ENCODE peak calls at places on chromosomes 16 and 17, in nine cellular contexts. One of them, this sample, is unnamed.

GRCh38 chr16:78988361-78988992 is 612.1 kb downstream of the MAF start:
- DNase-seq in Ammon's horn: no peak
- DNase-seq in cardiac septum: no peak
- DNase-seq in CD4-positive, alpha-beta T cell: no peak
- DNase-seq in T-helper 1 cell: no peak
- DNase-seq in stimulated activated naive CD8-positive, alpha-beta T cell treated with anti-CD3 and anti-CD28 coated beads, Interleukin-15, amount 100 ng/mL, for 72 hours: no peak
- DNase-seq in left colon: no peak
- DNase-seq in AG08395: no peak
- DNase-seq in endothelial cell: peak; percentile 18
- DNase-seq in this sample: no peak

GRCh38 chr17:27315322-27315721 is 21.4 kb downstream of the WSB1 start:
- DNase-seq in Ammon's horn: peak; percentile 64
- DNase-seq in cardiac septum: peak; percentile 87
- DNase-seq in CD4-positive, alpha-beta T cell: no peak
- DNase-seq in T-helper 1 cell: no peak
- DNase-seq in stimulated activated naive CD8-positive, alpha-beta T cell treated with anti-CD3 and anti-CD28 coated beads, Interleukin-15, amount 100 ng/mL, for 72 hours: no peak
- DNase-seq in left colon: peak; percentile 86
- DNase-seq in AG08395: peak; percentile 75
- DNase-seq in endothelial cell: no peak
- DNase-seq in this sample: no peak

GRCh38 chr16:84851192-84852127 is 31.7 kb downstream of the CRISPLD2 start:
- DNase-seq in Ammon's horn: peak; percentile 46
- DNase-seq in cardiac septum: no peak
- DNase-seq in CD4-positive, alpha-beta T cell: no peak
- DNase-seq in T-helper 1 cell: no peak
- DNase-seq in stimulated activated naive CD8-positive, alpha-beta T cell treated with anti-CD3 and anti-CD28 coated beads, Interleukin-15, amount 100 ng/mL, for 72 hours: no peak
- DNase-seq in left colon: no peak
- DNase-seq in AG08395: peak; percentile 49
- DNase-seq in endothelial cell: no peak
- DNase-seq in this sample: no peak

GRCh38 chr16:25041437-25041836 is 26.3 kb upstream of the ARHGAP17 start:
- DNase-seq in Ammon's horn: no peak
- DNase-seq in cardiac septum: no peak
- DNase-seq in CD4-positive, alpha-beta T cell: no peak
- DNase-seq in T-helper 1 cell: no peak
- DNase-seq in stimulated activated naive CD8-positive, alpha-beta T cell treated with anti-CD3 and anti-CD28 coated beads, Interleukin-15, amount 100 ng/mL, for 72 hours: no peak
- DNase-seq in left colon: no peak
- DNase-seq in AG08395: no peak
- DNase-seq in endothelial cell: no peak
- DNase-seq in this sample: no peak

GRCh38 chr17:17921192-17922082 is 50.8 kb downstream of the TOM1L2 start:
- DNase-seq in Ammon's horn: peak; percentile 89
- DNase-seq in cardiac septum: no peak
- DNase-seq in CD4-positive, alpha-beta T cell: no peak
- DNase-seq in T-helper 1 cell: no peak
- DNase-seq in stimulated activated naive CD8-positive, alpha-beta T cell treated with anti-CD3 and anti-CD28 coated beads, Interleukin-15, amount 100 ng/mL, for 72 hours: no peak
- DNase-seq in left colon: no peak
- DNase-seq in AG08395: peak; percentile 89
- DNase-seq in endothelial cell: no peak
- DNase-seq in this sample: peak; percentile 86

GRCh38 chr16:77307764-77308561 is 108.8 kb downstream of the SYCE1L start:
- DNase-seq in Ammon's horn: peak; percentile 52
- DNase-seq in cardiac septum: no peak
- DNase-seq in CD4-positive, alpha-beta T cell: no peak
- DNase-seq in T-helper 1 cell: no peak
- DNase-seq in stimulated activated naive CD8-positive, alpha-beta T cell treated with anti-CD3 and anti-CD28 coated beads, Interleukin-15, amount 100 ng/mL, for 72 hours: peak; percentile 50
- DNase-seq in left colon: no peak
- DNase-seq in AG08395: no peak
- DNase-seq in endothelial cell: no peak
- DNase-seq in this sample: no peak

GRCh38 chr16:67457611-67458010 is 23.3 kb downstream of the ATP6V0D1 start:
- DNase-seq in Ammon's horn: no peak
- DNase-seq in cardiac septum: no peak
- DNase-seq in CD4-positive, alpha-beta T cell: no peak
- DNase-seq in T-helper 1 cell: no peak
- DNase-seq in stimulated activated naive CD8-positive, alpha-beta T cell treated with anti-CD3 and anti-CD28 coated beads, Interleukin-15, amount 100 ng/mL, for 72 hours: no peak
- DNase-seq in left colon: no peak
- DNase-seq in AG08395: no peak
- DNase-seq in endothelial cell: no peak
- DNase-seq in this sample: no peak

GRCh38 chr17:77323413-77324171 is 182.8 kb downstream of the SEC14L1 start:
- DNase-seq in Ammon's horn: no peak
- DNase-seq in cardiac septum: peak; percentile 75
- DNase-seq in CD4-positive, alpha-beta T cell: no peak
- DNase-seq in T-helper 1 cell: no peak
- DNase-seq in stimulated activated naive CD8-positive, alpha-beta T cell treated with anti-CD3 and anti-CD28 coated beads, Interleukin-15, amount 100 ng/mL, for 72 hours: peak; percentile 23
- DNase-seq in left colon: peak; percentile 51
- DNase-seq in AG08395: peak; percentile 28
- DNase-seq in endothelial cell: no peak
- DNase-seq in this sample: no peak

GRCh38 chr17:28883967-28884702 is 13.4 kb downstream of the FLOT2 start:
- DNase-seq in Ammon's horn: no peak
- DNase-seq in cardiac septum: no peak
- DNase-seq in CD4-positive, alpha-beta T cell: no peak
- DNase-seq in T-helper 1 cell: no peak
- DNase-seq in stimulated activated naive CD8-positive, alpha-beta T cell treated with anti-CD3 and anti-CD28 coated beads, Interleukin-15, amount 100 ng/mL, for 72 hours: no peak
- DNase-seq in left colon: no peak
- DNase-seq in AG08395: no peak
- DNase-seq in endothelial cell: no peak
- DNase-seq in this sample: no peak

GRCh38 chr16:3166505-3166886 is 21.5 kb upstream of the OR1F1 start:
- DNase-seq in Ammon's horn: no peak
- DNase-seq in cardiac septum: no peak
- DNase-seq in CD4-positive, alpha-beta T cell: no peak
- DNase-seq in T-helper 1 cell: no peak
- DNase-seq in stimulated activated naive CD8-positive, alpha-beta T cell treated with anti-CD3 and anti-CD28 coated beads, Interleukin-15, amount 100 ng/mL, for 72 hours: no peak
- DNase-seq in left colon: no peak
- DNase-seq in AG08395: no peak
- DNase-seq in endothelial cell: no peak
- DNase-seq in this sample: no peak

GRCh38 chr16:67229906-67230808 is 3.2 kb downstream of the TMEM208 start:
- DNase-seq in Ammon's horn: no peak
- DNase-seq in cardiac septum: no peak
- DNase-seq in CD4-positive, alpha-beta T cell: no peak
- DNase-seq in T-helper 1 cell: no peak
- DNase-seq in stimulated activated naive CD8-positive, alpha-beta T cell treated with anti-CD3 and anti-CD28 coated beads, Interleukin-15, amount 100 ng/mL, for 72 hours: no peak
- DNase-seq in left colon: no peak
- DNase-seq in AG08395: no peak
- DNase-seq in endothelial cell: no peak
- DNase-seq in this sample: no peak

GRCh38 chr17:66260688-66261087 is 31.5 kb upstream of the APOH start:
- DNase-seq in Ammon's horn: no peak
- DNase-seq in cardiac septum: no peak
- DNase-seq in CD4-positive, alpha-beta T cell: no peak
- DNase-seq in T-helper 1 cell: no peak
- DNase-seq in stimulated activated naive CD8-positive, alpha-beta T cell treated with anti-CD3 and anti-CD28 coated beads, Interleukin-15, amount 100 ng/mL, for 72 hours: no peak
- DNase-seq in left colon: no peak
- DNase-seq in AG08395: no peak
- DNase-seq in endothelial cell: no peak
- DNase-seq in this sample: no peak

GRCh38 chr17:17028059-17028877 is 14.0 kb upstream of the MPRIP start:
- DNase-seq in Ammon's horn: no peak
- DNase-seq in cardiac septum: no peak
- DNase-seq in CD4-positive, alpha-beta T cell: no peak
- DNase-seq in T-helper 1 cell: no peak
- DNase-seq in stimulated activated naive CD8-positive, alpha-beta T cell treated with anti-CD3 and anti-CD28 coated beads, Interleukin-15, amount 100 ng/mL, for 72 hours: no peak
- DNase-seq in left colon: peak; percentile 93
- DNase-seq in AG08395: peak; percentile 80
- DNase-seq in endothelial cell: no peak
- DNase-seq in this sample: peak; percentile 41

GRCh38 chr17:20156196-20157077 is 147.3 kb downstream of the SPECC1 start:
- DNase-seq in Ammon's horn: peak; percentile 18
- DNase-seq in cardiac septum: no peak
- DNase-seq in CD4-positive, alpha-beta T cell: no peak
- DNase-seq in T-helper 1 cell: peak; percentile 18
- DNase-seq in stimulated activated naive CD8-positive, alpha-beta T cell treated with anti-CD3 and anti-CD28 coated beads, Interleukin-15, amount 100 ng/mL, for 72 hours: peak; percentile 31
- DNase-seq in left colon: peak; percentile 62
- DNase-seq in AG08395: peak; percentile 21
- DNase-seq in endothelial cell: peak; percentile 40
- DNase-seq in this sample: peak; percentile 29

GRCh38 chr17:69539781-69540319 is 125.4 kb downstream of the MAP2K6 start:
- DNase-seq in Ammon's horn: no peak
- DNase-seq in cardiac septum: no peak
- DNase-seq in CD4-positive, alpha-beta T cell: no peak
- DNase-seq in T-helper 1 cell: no peak
- DNase-seq in stimulated activated naive CD8-positive, alpha-beta T cell treated with anti-CD3 and anti-CD28 coated beads, Interleukin-15, amount 100 ng/mL, for 72 hours: no peak
- DNase-seq in left colon: no peak
- DNase-seq in AG08395: peak; percentile 41
- DNase-seq in endothelial cell: no peak
- DNase-seq in this sample: no peak

GRCh38 chr16:50305441-50306061 is 39.2 kb downstream of the ADCY7 start:
- DNase-seq in Ammon's horn: no peak
- DNase-seq in cardiac septum: peak; percentile 59
- DNase-seq in CD4-positive, alpha-beta T cell: no peak
- DNase-seq in T-helper 1 cell: peak; percentile 7
- DNase-seq in stimulated activated naive CD8-positive, alpha-beta T cell treated with anti-CD3 and anti-CD28 coated beads, Interleukin-15, amount 100 ng/mL, for 72 hours: no peak
- DNase-seq in left colon: peak; percentile 4
- DNase-seq in AG08395: no peak
- DNase-seq in endothelial cell: no peak
- DNase-seq in this sample: no peak

GRCh38 chr17:48843172-48843900 is 12.5 kb downstream of the CALCOCO2 start:
- DNase-seq in Ammon's horn: no peak
- DNase-seq in cardiac septum: no peak
- DNase-seq in CD4-positive, alpha-beta T cell: no peak
- DNase-seq in T-helper 1 cell: no peak
- DNase-seq in stimulated activated naive CD8-positive, alpha-beta T cell treated with anti-CD3 and anti-CD28 coated beads, Interleukin-15, amount 100 ng/mL, for 72 hours: no peak
- DNase-seq in left colon: no peak
- DNase-seq in AG08395: no peak
- DNase-seq in endothelial cell: no peak
- DNase-seq in this sample: no peak

GRCh38 chr17:42819939-42820535 is 4.0 kb downstream of the BECN1 start:
- DNase-seq in Ammon's horn: no peak
- DNase-seq in cardiac septum: no peak
- DNase-seq in CD4-positive, alpha-beta T cell: peak; percentile 46
- DNase-seq in T-helper 1 cell: peak; percentile 36
- DNase-seq in stimulated activated naive CD8-positive, alpha-beta T cell treated with anti-CD3 and anti-CD28 coated beads, Interleukin-15, amount 100 ng/mL, for 72 hours: peak; percentile 76
- DNase-seq in left colon: peak; percentile 77
- DNase-seq in AG08395: peak; percentile 48
- DNase-seq in endothelial cell: peak; percentile 77
- DNase-seq in this sample: peak; percentile 69

GRCh38 chr17:7380855-7381683 is at the start of gene TNK1:
- DNase-seq in Ammon's horn: no peak
- DNase-seq in cardiac septum: peak; percentile 79
- DNase-seq in CD4-positive, alpha-beta T cell: no peak
- DNase-seq in T-helper 1 cell: no peak
- DNase-seq in stimulated activated naive CD8-positive, alpha-beta T cell treated with anti-CD3 and anti-CD28 coated beads, Interleukin-15, amount 100 ng/mL, for 72 hours: no peak
- DNase-seq in left colon: peak; percentile 87
- DNase-seq in AG08395: peak; percentile 63
- DNase-seq in endothelial cell: no peak
- DNase-seq in this sample: no peak

GRCh38 chr17:2055494-2056220 is 754 bp downstream of the HIC1 start:
- DNase-seq in Ammon's horn: no peak
- DNase-seq in cardiac septum: no peak
- DNase-seq in CD4-positive, alpha-beta T cell: no peak
- DNase-seq in T-helper 1 cell: no peak
- DNase-seq in stimulated activated naive CD8-positive, alpha-beta T cell treated with anti-CD3 and anti-CD28 coated beads, Interleukin-15, amount 100 ng/mL, for 72 hours: peak; percentile 54
- DNase-seq in left colon: peak; percentile 54
- DNase-seq in AG08395: no peak
- DNase-seq in endothelial cell: peak; percentile 28
- DNase-seq in this sample: no peak

GRCh38 chr17:73657473-73658116 is 13.3 kb upstream of the SDK2 start:
- DNase-seq in Ammon's horn: no peak
- DNase-seq in cardiac septum: no peak
- DNase-seq in CD4-positive, alpha-beta T cell: no peak
- DNase-seq in T-helper 1 cell: no peak
- DNase-seq in stimulated activated naive CD8-positive, alpha-beta T cell treated with anti-CD3 and anti-CD28 coated beads, Interleukin-15, amount 100 ng/mL, for 72 hours: no peak
- DNase-seq in left colon: peak; percentile 81
- DNase-seq in AG08395: peak; percentile 48
- DNase-seq in endothelial cell: peak; percentile 77
- DNase-seq in this sample: peak; percentile 45

GRCh38 chr17:78879679-78880186 is 23.3 kb downstream of the CEP295NL start:
- DNase-seq in Ammon's horn: no peak
- DNase-seq in cardiac septum: peak; percentile 89
- DNase-seq in CD4-positive, alpha-beta T cell: no peak
- DNase-seq in T-helper 1 cell: no peak
- DNase-seq in stimulated activated naive CD8-positive, alpha-beta T cell treated with anti-CD3 and anti-CD28 coated beads, Interleukin-15, amount 100 ng/mL, for 72 hours: peak; percentile 27
- DNase-seq in left colon: no peak
- DNase-seq in AG08395: peak; percentile 83
- DNase-seq in endothelial cell: no peak
- DNase-seq in this sample: no peak

GRCh38 chr17:57517216-57517518 is 227.9 kb downstream of the CCDC182 start:
- DNase-seq in Ammon's horn: no peak
- DNase-seq in cardiac septum: no peak
- DNase-seq in CD4-positive, alpha-beta T cell: no peak
- DNase-seq in T-helper 1 cell: no peak
- DNase-seq in stimulated activated naive CD8-positive, alpha-beta T cell treated with anti-CD3 and anti-CD28 coated beads, Interleukin-15, amount 100 ng/mL, for 72 hours: no peak
- DNase-seq in left colon: no peak
- DNase-seq in AG08395: no peak
- DNase-seq in endothelial cell: no peak
- DNase-seq in this sample: no peak

GRCh38 chr17:69593351-69593715 is 178.8 kb downstream of the MAP2K6 start:
- DNase-seq in Ammon's horn: no peak
- DNase-seq in cardiac septum: no peak
- DNase-seq in CD4-positive, alpha-beta T cell: no peak
- DNase-seq in T-helper 1 cell: no peak
- DNase-seq in stimulated activated naive CD8-positive, alpha-beta T cell treated with anti-CD3 and anti-CD28 coated beads, Interleukin-15, amount 100 ng/mL, for 72 hours: no peak
- DNase-seq in left colon: no peak
- DNase-seq in AG08395: no peak
- DNase-seq in endothelial cell: no peak
- DNase-seq in this sample: no peak

GRCh38 chr16:48295493-48296281 is 48.3 kb upstream of the ABCC11 start:
- DNase-seq in Ammon's horn: no peak
- DNase-seq in cardiac septum: no peak
- DNase-seq in CD4-positive, alpha-beta T cell: no peak
- DNase-seq in T-helper 1 cell: no peak
- DNase-seq in stimulated activated naive CD8-positive, alpha-beta T cell treated with anti-CD3 and anti-CD28 coated beads, Interleukin-15, amount 100 ng/mL, for 72 hours: no peak
- DNase-seq in left colon: no peak
- DNase-seq in AG08395: no peak
- DNase-seq in endothelial cell: no peak
- DNase-seq in this sample: no peak

GRCh38 chr17:4584125-4584834 is at the start of gene SMTNL2:
- DNase-seq in Ammon's horn: no peak
- DNase-seq in cardiac septum: no peak
- DNase-seq in CD4-positive, alpha-beta T cell: no peak
- DNase-seq in T-helper 1 cell: no peak
- DNase-seq in stimulated activated naive CD8-positive, alpha-beta T cell treated with anti-CD3 and anti-CD28 coated beads, Interleukin-15, amount 100 ng/mL, for 72 hours: no peak
- DNase-seq in left colon: no peak
- DNase-seq in AG08395: no peak
- DNase-seq in endothelial cell: peak; percentile 33
- DNase-seq in this sample: no peak

GRCh38 chr17:8237175-8237574 is 10.7 kb downstream of the CTC1 start:
- DNase-seq in Ammon's horn: no peak
- DNase-seq in cardiac septum: no peak
- DNase-seq in CD4-positive, alpha-beta T cell: no peak
- DNase-seq in T-helper 1 cell: no peak
- DNase-seq in stimulated activated naive CD8-positive, alpha-beta T cell treated with anti-CD3 and anti-CD28 coated beads, Interleukin-15, amount 100 ng/mL, for 72 hours: no peak
- DNase-seq in left colon: no peak
- DNase-seq in AG08395: no peak
- DNase-seq in endothelial cell: no peak
- DNase-seq in this sample: no peak

GRCh38 chr16:87707097-87707496 is 58.7 kb downstream of the KLHDC4 start:
- DNase-seq in Ammon's horn: no peak
- DNase-seq in cardiac septum: no peak
- DNase-seq in CD4-positive, alpha-beta T cell: no peak
- DNase-seq in T-helper 1 cell: no peak
- DNase-seq in stimulated activated naive CD8-positive, alpha-beta T cell treated with anti-CD3 and anti-CD28 coated beads, Interleukin-15, amount 100 ng/mL, for 72 hours: no peak
- DNase-seq in left colon: no peak
- DNase-seq in AG08395: no peak
- DNase-seq in endothelial cell: no peak
- DNase-seq in this sample: no peak

GRCh38 chr17:76048711-76049110 is 21.6 kb upstream of the EVPL start:
- DNase-seq in Ammon's horn: no peak
- DNase-seq in cardiac septum: peak; percentile 41
- DNase-seq in CD4-positive, alpha-beta T cell: no peak
- DNase-seq in T-helper 1 cell: no peak
- DNase-seq in stimulated activated naive CD8-positive, alpha-beta T cell treated with anti-CD3 and anti-CD28 coated beads, Interleukin-15, amount 100 ng/mL, for 72 hours: no peak
- DNase-seq in left colon: no peak
- DNase-seq in AG08395: no peak
- DNase-seq in endothelial cell: no peak
- DNase-seq in this sample: no peak

GRCh38 chr16:87832759-87833502 is 36.4 kb downstream of the SLC7A5 start:
- DNase-seq in Ammon's horn: peak; percentile 47
- DNase-seq in cardiac septum: no peak
- DNase-seq in CD4-positive, alpha-beta T cell: no peak
- DNase-seq in T-helper 1 cell: no peak
- DNase-seq in stimulated activated naive CD8-positive, alpha-beta T cell treated with anti-CD3 and anti-CD28 coated beads, Interleukin-15, amount 100 ng/mL, for 72 hours: no peak
- DNase-seq in left colon: no peak
- DNase-seq in AG08395: no peak
- DNase-seq in endothelial cell: no peak
- DNase-seq in this sample: no peak

GRCh38 chr17:17714261-17714866 is 33.1 kb downstream of the RAI1 start:
- DNase-seq in Ammon's horn: no peak
- DNase-seq in cardiac septum: no peak
- DNase-seq in CD4-positive, alpha-beta T cell: no peak
- DNase-seq in T-helper 1 cell: no peak
- DNase-seq in stimulated activated naive CD8-positive, alpha-beta T cell treated with anti-CD3 and anti-CD28 coated beads, Interleukin-15, amount 100 ng/mL, for 72 hours: no peak
- DNase-seq in left colon: no peak
- DNase-seq in AG08395: no peak
- DNase-seq in endothelial cell: no peak
- DNase-seq in this sample: no peak

This sample was measured in neuronal stem cell.